ENCODE peak calls at places on chromosomes 4 and X, in four cellular contexts. W, V, S and L are unnamed samples.

GRCh38 chr4:146158036-146158745 is 17.3 kb upstream of the LSM6 start:
- DNase-seq in W (no peak), V (no peak), S (no peak), L (no peak)

GRCh38 chr4:112858751-112859150 is 190.7 kb upstream of the ANK2 start:
- DNase-seq in W (no peak), V (no peak), S (no peak), L (no peak)

GRCh38 chrX:68261060-68261672 is 172.1 kb downstream of the OPHN1 start:
- DNase-seq in W (no peak), V (no peak), S (no peak), L (no peak)

GRCh38 chr4:124121511-124121934 is 591.0 kb downstream of the ANKRD50 start:
- DNase-seq in W (peak), V (peak), S (no peak), L (no peak)

GRCh38 chrX:53711446-53711845 is 24.9 kb upstream of the HUWE1 start:
- DNase-seq in W (no peak), V (no peak), S (no peak), L (no peak)

GRCh38 chrX:155056877-155057792 is 13.8 kb downstream of the CMC4 start:
- DNase-seq in W (peak), V (peak), S (peak), L (peak)

GRCh38 chr4:39446842-39447573 is 11.7 kb downstream of the RPL9 start:
- DNase-seq in W (no peak), V (no peak), S (no peak), L (peak)

GRCh38 chr4:152448038-152448437 is 87.9 kb downstream of the FBXW7 start:
- DNase-seq in W (no peak), V (no peak), S (no peak), L (no peak)

GRCh38 chr4:22245294-22245693 is 270.6 kb downstream of the ADGRA3 start:
- DNase-seq in W (no peak), V (no peak), S (no peak), L (no peak)

GRCh38 chrX:119492463-119492862 is 24.2 kb downstream of the SLC25A5 start:
- DNase-seq in W (no peak), V (no peak), S (no peak), L (no peak)

GRCh38 chrX:97843200-97843811 is 959.6 kb downstream of the RPA4 start:
- DNase-seq in W (no peak), V (no peak), S (peak), L (no peak)

GRCh38 chrX:11117751-11118150 is 6.6 kb downstream of the HCCS start:
- DNase-seq in W (no peak), V (no peak), S (no peak), L (no peak)

GRCh38 chr4:7863911-7864681 is 75.6 kb downstream of the AFAP1 start:
- DNase-seq in W (peak), V (peak), S (no peak), L (no peak)

GRCh38 chrX:14030248-14030592 is 528 bp upstream of the GEMIN8 start:
- DNase-seq in W (no peak), V (no peak), S (no peak), L (no peak)

GRCh38 chrX:14029425-14030247 is at the start of gene GEMIN8:
- DNase-seq in W (peak), V (peak), S (peak), L (peak)

GRCh38 chrX:14028473-14028872 is 1.2 kb downstream of the GEMIN8 start:
- DNase-seq in W (no peak), V (no peak), S (no peak), L (no peak)

GRCh38 chrX:14029039-14029424 is 660 bp downstream of the GEMIN8 start:
- DNase-seq in W (no peak), V (no peak), S (peak), L (no peak)

GRCh38 chrX:14032383-14032782 is 2.7 kb upstream of the GEMIN8 start:
- DNase-seq in W (peak), V (peak), S (peak), L (peak)
- TF ChIP-seq NR3C1 in W (no peak), V (no peak), S (no peak), L (no peak)

GRCh38 chr4:160318567-160319220 is 1215.8 kb downstream of the RAPGEF2 start:
- DNase-seq in W (peak), V (no peak), S (no peak), L (no peak)
- TF ChIP-seq MAX in W (no peak), V (no peak), S (no peak), L (no peak)

GRCh38 chr4:138522366-138522765 is 280.2 kb upstream of the SLC7A11 start:
- DNase-seq in W (peak), V (peak), S (no peak), L (no peak)
- TF ChIP-seq JUN in W (no peak), V (no peak), S (no peak), L (no peak)

GRCh38 chr4:6715704-6716017 is 313 bp upstream of the BLOC1S4 start:
- DNase-seq in W (no peak), V (no peak), S (no peak), L (no peak)
- TF ChIP-seq NR3C1 in W (no peak), V (no peak), S (no peak), L (no peak)